ENCODE peak calls at places on chromosome 1, in four cellular contexts. P is OCI-LY7; S is AG10803; L is activated T-helper 1 cell treated with anti-CD3 and anti-CD28 coated beads, Interleukin-2, amount 50 U/mL, for 16 hours. G is an unnamed sample.

GRCh38 chr1:42952353-42953001 is 6.2 kb downstream of the SLC2A1 start:
- DNase-seq in S (no peak), P (peak; percentile 92), L (no peak), G (no peak)

GRCh38 chr1:43447891-43448708 is 5.6 kb downstream of the HYI start:
- DNase-seq in S (no peak), P (no peak), L (no peak), G (no peak)

GRCh38 chr1:218851601-218852000 is 322.1 kb upstream of the LYPLAL1 start:
- DNase-seq in P (no peak), S (no peak), L (no peak), G (no peak)

GRCh38 chr1:7403265-7404045 is 367.6 kb upstream of the VAMP3 start:
- DNase-seq in S (no peak), P (no peak), L (no peak), G (no peak)

GRCh38 chr1:154962238-154962678 is 676 bp upstream of the PYGO2 start:
- DNase-seq in S (no peak), P (peak; percentile 65), L (no peak), G (no peak)

GRCh38 chr1:65423884-65424655 is 3.6 kb downstream of the LEPR start:
- DNase-seq in P (no peak), S (peak; percentile 96), L (no peak), G (no peak)

GRCh38 chr1:161407451-161407985 is 39.8 kb upstream of the CFAP126 start:
- DNase-seq in S (no peak), L (no peak), P (no peak), G (no peak)

GRCh38 chr1:173758980-173759379 is 44.2 kb downstream of the KLHL20 start:
- DNase-seq in S (no peak), P (no peak), L (no peak), G (no peak)

GRCh38 chr1:177794316-177794991 is 175.4 kb downstream of the SEC16B start:
- DNase-seq in P (no peak), L (no peak), S (no peak), G (no peak)

GRCh38 chr1:13589403-13589802 is 5.8 kb downstream of the PDPN start:
- DNase-seq in S (no peak), L (no peak), P (no peak), G (no peak)

GRCh38 chr1:217088521-217089221 is 365.4 kb upstream of the ESRRG start:
- DNase-seq in L (no peak), S (peak; percentile 2), P (no peak), G (no peak)

GRCh38 chr1:84442256-84442655 is 36.8 kb upstream of the RPF1 start:
- DNase-seq in S (peak; percentile 94), L (no peak), P (peak; percentile 60), G (no peak)

GRCh38 chr1:45765999-45766792 is 15.7 kb upstream of the IPP start:
- DNase-seq in S (peak; percentile 4), L (no peak), P (no peak), G (no peak)

GRCh38 chr1:10631811-10632481 is 157.2 kb downstream of the PEX14 start:
- DNase-seq in P (no peak), L (no peak), S (no peak), G (no peak)

GRCh38 chr1:66251521-66251920 is 282.4 kb upstream of the SGIP1 start:
- DNase-seq in P (peak; percentile 34), L (no peak), S (no peak), G (no peak)

GRCh38 chr1:231970684-231971083 is 344.1 kb downstream of the DISC1 start:
- DNase-seq in P (no peak), S (no peak), L (no peak), G (no peak)

GRCh38 chr1:158177705-158178450 is 2.8 kb upstream of the CD1D start:
- DNase-seq in L (no peak), P (peak; percentile 85), S (peak; percentile 48), G (no peak)

GRCh38 chr1:203622486-203622885 is 4.1 kb upstream of the ATP2B4 start:
- DNase-seq in S (no peak), L (no peak), P (no peak), G (no peak)

GRCh38 chr1:158951956-158952355 is 20.6 kb downstream of the PYHIN1 start:
- DNase-seq in P (peak; percentile 97), S (no peak), L (no peak), G (no peak)

GRCh38 chr1:162892916-162893714 is 32.1 kb upstream of the CCDC190 start:
- DNase-seq in L (no peak), P (no peak), S (peak; percentile 38), G (no peak)

GRCh38 chr1:180778782-180779398 is 133.8 kb upstream of the KIAA1614 start:
- DNase-seq in L (no peak), P (peak; percentile 25), S (no peak), G (no peak)

GRCh38 chr1:202254454-202255252 is 61.1 kb downstream of the LGR6 start:
- DNase-seq in S (no peak), L (no peak), P (no peak), G (no peak)

GRCh38 chr1:108719654-108720435 is 7.1 kb downstream of the FNDC7 start:
- DNase-seq in P (no peak), S (peak; percentile 83), L (no peak), G (no peak)

GRCh38 chr1:47438321-47439150 is 692 bp downstream of the FOXD2 start:
- DNase-seq in P (no peak), L (no peak), S (no peak), G (no peak)

G was measured in stimulated activated CD8-positive, alpha-beta memory T cell treated with anti-CD3 and anti-CD28 coated beads, Interleukin-4, amount 100 ng/mL, for 1 hour.